ENCODE peak calls at places on chromosomes 4 and X, in eight cellular contexts. X is fibroblast of mammary gland, N is heart right ventricle, P is fibroblast of pulmonary artery, U is mesothelial cell of epicardium, W is GM13977, C is brain microvascular endothelial cell, J is HCT116. A is an unnamed sample.

GRCh38 chr4:177228599-177228998 is 81.1 kb upstream of the NEIL3 start:
- DNase-seq in X (no peak), N (no peak), P (no peak), U (no peak), W (no peak), C (no peak), J (no peak), A (no peak)

GRCh38 chr4:155007660-155008176 is 200.7 kb upstream of the NPY2R start:
- DNase-seq in X (no peak), N (no peak), P (peak; percentile 56), U (no peak), W (no peak), C (no peak), J (no peak), A (no peak)

GRCh38 chr4:42151568-42152506 is 618 bp downstream of the BEND4 start:
- DNase-seq in X (no peak), N (no peak), P (peak; percentile 1), U (no peak), W (peak; percentile 95), C (no peak), J (no peak), A (peak; percentile 47)

GRCh38 chr4:26520728-26521442 is 30.6 kb upstream of the CCKAR start:
- DNase-seq in X (peak; percentile 6), N (no peak), P (no peak), U (no peak), W (no peak), C (no peak), J (no peak), A (no peak)

GRCh38 chrX:135384161-135384836 is 37.4 kb upstream of the SMIM10L2A start:
- DNase-seq in X (no peak), N (no peak), P (no peak), U (no peak), W (no peak), C (no peak), J (no peak), A (no peak)

GRCh38 chrX:651922-652775 is 21.6 kb downstream of the SHOX start:
- DNase-seq in X (no peak), N (no peak), P (no peak), U (no peak), W (no peak), C (no peak), J (no peak), A (no peak)

GRCh38 chrX:129843209-129843458 is 552 bp downstream of the ZDHHC9 start:
- DNase-seq in X (no peak), N (no peak), P (no peak), U (no peak), W (no peak), C (no peak), J (no peak), A (no peak)

GRCh38 chr4:8761824-8762205 is 109.8 kb downstream of the HMX1 start:
- DNase-seq in X (no peak), N (no peak), P (no peak), U (no peak), W (no peak), C (no peak), J (no peak), A (no peak)

GRCh38 chr4:16056681-16057400 is 27.0 kb downstream of the PROM1 start:
- DNase-seq in X (no peak), N (no peak), P (no peak), U (no peak), W (no peak), C (no peak), J (no peak), A (no peak)

GRCh38 chr4:1534876-1535526 is 128.8 kb upstream of the NKX1-1 start:
- DNase-seq in X (no peak), N (no peak), P (no peak), U (no peak), W (no peak), C (no peak), J (no peak), A (no peak)

GRCh38 chrX:9573282-9574106 is 108.6 kb downstream of the TBL1X start:
- DNase-seq in X (no peak), N (no peak), P (no peak), U (no peak), W (no peak), C (no peak), J (no peak), A (no peak)

GRCh38 chr4:65917486-65917885 is 247.2 kb upstream of the EPHA5 start:
- DNase-seq in X (peak; percentile 33), N (no peak), P (peak; percentile 83), U (no peak), W (no peak), C (peak; percentile 79), J (no peak), A (no peak)

GRCh38 chr4:30718021-30718888 is 1.9 kb upstream of the PCDH7 start:
- DNase-seq in X (peak; percentile 35), N (peak; percentile 29), P (peak; percentile 31), U (peak; percentile 58), W (peak; percentile 40), C (peak; percentile 18), J (no peak), A (peak; percentile 8)

GRCh38 chrX:19889582-19890342 is 2.4 kb upstream of the SH3KBP1 start:
- DNase-seq in X (peak; percentile 66), N (no peak), P (peak; percentile 77), U (peak; percentile 50), W (peak; percentile 58), C (peak; percentile 90), J (peak; percentile 37), A (no peak)

GRCh38 chr4:102416765-102417164 is 71.5 kb upstream of the SLC39A8 start:
- DNase-seq in X (no peak), N (no peak), P (no peak), U (no peak), W (no peak), C (no peak), J (no peak), A (no peak)

GRCh38 chrX:109399831-109400230 is 82.1 kb downstream of the GUCY2F start:
- DNase-seq in X (no peak), N (no peak), P (no peak), U (no peak), W (no peak), C (no peak), J (no peak), A (no peak)

GRCh38 chr4:95204873-95205272 is 343.9 kb downstream of the UNC5C start:
- DNase-seq in X (no peak), N (no peak), P (no peak), U (no peak), W (no peak), C (no peak), J (peak; percentile 12), A (no peak)

GRCh38 chr4:185468999-185469398 is 2.5 kb downstream of the CCDC110 start:
- DNase-seq in X (no peak), N (no peak), P (no peak), U (no peak), W (no peak), C (no peak), J (no peak), A (no peak)

GRCh38 chr4:27828843-27829242 is 968.2 kb downstream of the STIM2 start:
- DNase-seq in X (peak; percentile 3), N (no peak), P (no peak), U (no peak), W (no peak), C (no peak), J (no peak), A (no peak)

GRCh38 chrX:120857240-120857639 is 18.4 kb downstream of the CT47B1 start:
- DNase-seq in X (peak; percentile 2), N (no peak), P (peak; percentile 1), U (no peak), W (no peak), C (no peak), J (peak; percentile 7), A (no peak)
- TF ChIP-seq CTCF in X (peak; percentile 4), N (no peak), P (peak; percentile 13), U (no peak), W (peak; percentile 20), C (peak; percentile 34), J (peak; percentile 37), A (no peak)

DNA sequence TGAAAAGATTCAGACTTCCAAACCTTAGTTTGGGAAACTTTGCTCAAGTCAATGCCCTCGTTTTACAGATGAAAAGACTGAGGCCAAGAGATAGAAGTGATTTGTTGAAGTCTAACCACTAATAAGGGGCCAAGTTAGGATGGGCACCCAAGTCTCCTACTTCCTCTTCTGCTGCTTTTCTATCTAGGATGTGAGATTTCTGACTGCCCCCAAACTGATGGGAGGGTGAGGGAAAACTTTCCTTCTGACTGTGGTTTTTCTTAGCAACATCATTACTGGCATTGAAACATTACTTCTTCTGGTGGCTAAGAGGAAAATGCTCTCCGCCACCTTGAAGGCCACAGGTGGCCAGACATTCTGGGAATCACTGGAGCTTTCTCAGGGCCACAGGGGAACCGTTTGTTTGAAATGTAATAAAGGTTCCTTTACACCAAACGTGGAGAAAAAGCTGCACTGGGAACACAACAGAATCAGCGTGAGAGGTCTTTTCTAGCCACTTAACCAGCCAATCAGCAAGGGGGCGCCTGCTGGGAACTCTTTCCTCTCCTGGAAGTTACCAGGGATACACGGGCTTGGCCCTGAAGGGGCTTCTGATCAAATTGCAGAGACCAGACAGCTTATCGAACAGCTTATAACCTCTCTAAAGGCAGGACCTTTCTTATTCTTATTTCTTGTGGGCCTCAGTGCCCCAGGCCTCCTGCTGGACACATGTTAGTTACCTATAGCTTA is 115.9 kb upstream of the TEX13D start:
- DNase-seq in X (no peak), N (no peak), P (no peak), U (no peak), W (no peak), C (no peak), J (no peak), A (no peak)
- TF ChIP-seq CTCF in X (no peak), N (no peak), P (no peak), U (no peak), W (no peak), C (no peak), J (no peak), A (no peak)

GRCh38 chr4:6308890-6309643 is 39.4 kb downstream of the WFS1 start:
- DNase-seq in X (no peak), N (peak; percentile 28), P (no peak), U (no peak), W (no peak), C (no peak), J (no peak), A (no peak)
- TF ChIP-seq CTCF in X (no peak), N (peak; percentile 12), P (no peak), U (no peak), W (no peak), C (no peak), J (no peak), A (no peak)

GRCh38 chrX:107894038-107894437 is 68.4 kb downstream of the MID2 start:
- DNase-seq in X (peak; percentile 69), N (peak; percentile 5), P (peak; percentile 62), U (no peak), W (peak; percentile 50), C (peak; percentile 40), J (peak; percentile 51), A (peak; percentile 6)
- TF ChIP-seq CTCF in X (peak; percentile 56), N (peak; percentile 65), P (peak; percentile 35), U (peak; percentile 75), W (peak; percentile 53), C (peak; percentile 44), J (peak; percentile 54), A (peak; percentile 60)

GRCh38 chr4:89558147-89558546 is 250.5 kb upstream of the GPRIN3 start:
- DNase-seq in X (peak; percentile 30), N (no peak), P (no peak), U (no peak), W (no peak), C (no peak), J (peak; percentile 7), A (no peak)
- TF ChIP-seq CTCF in X (peak; percentile 51), N (no peak), P (peak; percentile 44), U (no peak), W (peak; percentile 38), C (peak; percentile 76), J (peak; percentile 52), A (peak; percentile 55)